ENCODE peak calls at places on chromosomes 12 and 14, in ten cellular contexts. One of them, this sample, is unnamed. For H3K27me3 and H3K36me3, the result is how much of the 10 kb centered on the place peaks cover.

GRCh38 chr14:88245321-88245720 is 77.7 kb downstream of the KCNK10 start:
- DNase-seq in A673: peak
- DNase-seq in neuronal stem cell: no peak
- DNase-seq in heart right ventricle: no peak
- DNase-seq in WERI-Rb-1: no peak
- DNase-seq in fibroblast of lung: no peak
- DNase-seq in BE2C: peak
- DNase-seq in esophagus squamous epithelium: no peak
- DNase-seq in K562: no peak
- DNase-seq in mesenchymal stem cell: no peak
- DNase-seq in this sample: peak

GRCh38 chr12:27064397-27065342 is 17.7 kb downstream of the C12orf71 start:
- DNase-seq in neuronal stem cell: no peak
- DNase-seq in A673: no peak
- DNase-seq in fibroblast of lung: no peak
- DNase-seq in mesenchymal stem cell: no peak
- DNase-seq in BE2C: no peak
- DNase-seq in K562: no peak
- DNase-seq in WERI-Rb-1: peak
- DNase-seq in heart right ventricle: no peak
- DNase-seq in esophagus squamous epithelium: no peak
- DNase-seq in this sample: no peak

GRCh38 chr14:81859071-81859470 is 325.4 kb upstream of the SEL1L start:
- DNase-seq in fibroblast of lung: no peak
- DNase-seq in K562: no peak
- DNase-seq in A673: no peak
- DNase-seq in mesenchymal stem cell: no peak
- DNase-seq in WERI-Rb-1: no peak
- DNase-seq in esophagus squamous epithelium: no peak
- DNase-seq in BE2C: no peak
- DNase-seq in neuronal stem cell: no peak
- DNase-seq in heart right ventricle: no peak
- DNase-seq in this sample: no peak

GRCh38 chr12:52006726-52007157 is at the start of gene TAMALIN:
- DNase-seq in esophagus squamous epithelium: no peak
- DNase-seq in WERI-Rb-1: peak
- DNase-seq in neuronal stem cell: peak
- DNase-seq in BE2C: peak
- DNase-seq in heart right ventricle: peak
- DNase-seq in K562: peak
- DNase-seq in mesenchymal stem cell: peak
- DNase-seq in A673: peak
- DNase-seq in fibroblast of lung: peak
- DNase-seq in this sample: peak

GRCh38 chr12:117048585-117048904 is 50.7 kb downstream of the TESC start:
- DNase-seq in K562: no peak
- DNase-seq in fibroblast of lung: no peak
- DNase-seq in BE2C: no peak
- DNase-seq in mesenchymal stem cell: no peak
- DNase-seq in heart right ventricle: no peak
- DNase-seq in esophagus squamous epithelium: no peak
- DNase-seq in WERI-Rb-1: no peak
- DNase-seq in neuronal stem cell: no peak
- DNase-seq in A673: no peak
- DNase-seq in this sample: peak

GRCh38 chr12:64099430-64099829 is 122.7 kb downstream of the KICS2 start:
- DNase-seq in neuronal stem cell: no peak
- DNase-seq in fibroblast of lung: peak
- DNase-seq in K562: no peak
- DNase-seq in WERI-Rb-1: no peak
- DNase-seq in heart right ventricle: no peak
- DNase-seq in mesenchymal stem cell: peak
- DNase-seq in esophagus squamous epithelium: no peak
- DNase-seq in A673: no peak
- DNase-seq in BE2C: no peak
- DNase-seq in this sample: no peak

GRCh38 chr12:120109570-120110267 is 6.8 kb downstream of the RAB35 start:
- DNase-seq in esophagus squamous epithelium: no peak
- DNase-seq in K562: no peak
- DNase-seq in BE2C: no peak
- DNase-seq in mesenchymal stem cell: no peak
- DNase-seq in A673: no peak
- DNase-seq in fibroblast of lung: no peak
- DNase-seq in heart right ventricle: no peak
- DNase-seq in WERI-Rb-1: no peak
- DNase-seq in neuronal stem cell: no peak
- DNase-seq in this sample: no peak

GRCh38 chr14:77059276-77059934 is 30.9 kb upstream of the IRF2BPL start:
- DNase-seq in K562: peak
- DNase-seq in heart right ventricle: no peak
- DNase-seq in neuronal stem cell: no peak
- DNase-seq in fibroblast of lung: peak
- DNase-seq in WERI-Rb-1: no peak
- DNase-seq in A673: peak
- DNase-seq in mesenchymal stem cell: peak
- DNase-seq in BE2C: peak
- DNase-seq in esophagus squamous epithelium: no peak
- DNase-seq in this sample: peak

GRCh38 chr14:77245820-77246219 is 25.2 kb downstream of the NGB start:
- DNase-seq in A673: no peak
- DNase-seq in esophagus squamous epithelium: no peak
- DNase-seq in BE2C: no peak
- DNase-seq in heart right ventricle: no peak
- DNase-seq in fibroblast of lung: no peak
- DNase-seq in mesenchymal stem cell: no peak
- DNase-seq in WERI-Rb-1: no peak
- DNase-seq in neuronal stem cell: no peak
- DNase-seq in K562: no peak
- DNase-seq in this sample: peak

GRCh38 chr12:83823386-83824045 is 1089.1 kb downstream of the SLC6A15 start:
- DNase-seq in mesenchymal stem cell: peak
- DNase-seq in fibroblast of lung: peak
- DNase-seq in esophagus squamous epithelium: no peak
- DNase-seq in BE2C: peak
- DNase-seq in WERI-Rb-1: peak
- DNase-seq in K562: peak
- DNase-seq in neuronal stem cell: peak
- DNase-seq in A673: peak
- DNase-seq in heart right ventricle: peak
- DNase-seq in this sample: peak

GRCh38 chr14:51564986-51565604 is 86.6 kb upstream of the FRMD6 start:
- DNase-seq in neuronal stem cell: no peak
- DNase-seq in BE2C: no peak
- DNase-seq in esophagus squamous epithelium: no peak
- DNase-seq in fibroblast of lung: no peak
- DNase-seq in mesenchymal stem cell: no peak
- DNase-seq in K562: no peak
- DNase-seq in heart right ventricle: no peak
- DNase-seq in A673: no peak
- DNase-seq in WERI-Rb-1: no peak
- DNase-seq in this sample: no peak

GRCh38 chr12:92261692-92262091 is 116.0 kb upstream of the BTG1 start:
- DNase-seq in WERI-Rb-1: no peak
- DNase-seq in BE2C: no peak
- DNase-seq in mesenchymal stem cell: no peak
- DNase-seq in heart right ventricle: no peak
- DNase-seq in A673: no peak
- DNase-seq in K562: no peak
- DNase-seq in esophagus squamous epithelium: no peak
- DNase-seq in neuronal stem cell: no peak
- DNase-seq in fibroblast of lung: no peak
- DNase-seq in this sample: no peak

GRCh38 chr12:32877670-32878459 is 18.7 kb downstream of the PKP2 start:
- DNase-seq in BE2C: peak
- DNase-seq in A673: no peak
- DNase-seq in neuronal stem cell: no peak
- DNase-seq in mesenchymal stem cell: peak
- DNase-seq in K562: no peak
- DNase-seq in fibroblast of lung: no peak
- DNase-seq in esophagus squamous epithelium: no peak
- DNase-seq in heart right ventricle: peak
- DNase-seq in WERI-Rb-1: peak
- DNase-seq in this sample: no peak

GRCh38 chr12:57213763-57214397 is 2.7 kb upstream of the NXPH4 start:
- DNase-seq in BE2C: no peak
- DNase-seq in WERI-Rb-1: no peak
- DNase-seq in neuronal stem cell: no peak
- DNase-seq in K562: no peak
- DNase-seq in heart right ventricle: no peak
- DNase-seq in mesenchymal stem cell: no peak
- DNase-seq in esophagus squamous epithelium: no peak
- DNase-seq in fibroblast of lung: no peak
- DNase-seq in A673: no peak
- DNase-seq in this sample: no peak
- H3K27me3 ChIP-seq in BE2C: half or more
- H3K27me3 ChIP-seq in WERI-Rb-1: under half
- H3K27me3 ChIP-seq in neuronal stem cell: under half
- H3K27me3 ChIP-seq in K562: half or more
- H3K27me3 ChIP-seq in heart right ventricle: under half
- H3K27me3 ChIP-seq in mesenchymal stem cell: under half
- H3K27me3 ChIP-seq in esophagus squamous epithelium: under half
- H3K27me3 ChIP-seq in fibroblast of lung: under half
- H3K27me3 ChIP-seq in A673: under half
- H3K27me3 ChIP-seq in this sample: under half

DNA sequence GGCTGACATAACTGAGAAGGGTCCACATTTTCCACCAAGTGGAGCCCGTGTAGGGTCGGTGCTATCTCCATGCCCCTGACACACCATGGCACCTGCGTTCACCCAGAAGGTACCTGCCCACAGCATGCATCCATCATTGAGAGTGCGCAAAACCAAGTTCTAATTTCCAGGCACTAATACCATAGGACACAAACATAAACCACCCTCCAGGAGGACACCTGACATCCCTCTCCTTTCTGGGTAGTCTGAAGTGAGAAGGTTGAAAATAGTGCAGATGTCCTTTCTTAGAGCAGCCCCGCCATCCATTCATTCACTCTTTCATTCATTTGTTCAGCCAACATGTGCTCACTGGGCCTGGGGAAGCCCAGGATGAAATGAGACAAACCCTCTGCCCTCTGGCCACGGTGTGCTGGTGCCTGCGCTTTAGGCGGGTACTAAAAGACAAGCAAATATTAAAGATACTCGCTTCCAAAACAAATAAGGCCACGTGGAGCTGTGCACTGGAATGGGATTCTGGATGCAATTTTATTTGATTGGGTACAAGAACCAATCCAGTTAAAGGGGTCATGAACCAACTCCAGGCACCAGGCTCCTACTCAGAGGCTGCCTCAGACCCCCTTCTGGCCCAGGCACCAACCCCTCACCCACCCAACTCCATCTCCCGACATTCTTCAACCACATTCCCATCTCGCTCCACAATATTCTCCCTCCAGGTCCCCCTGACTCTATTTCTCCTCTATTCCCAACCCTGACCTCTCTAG is 1.2 kb downstream of the TTC7B start:
- DNase-seq in K562: no peak
- DNase-seq in fibroblast of lung: no peak
- DNase-seq in WERI-Rb-1: no peak
- DNase-seq in BE2C: no peak
- DNase-seq in esophagus squamous epithelium: no peak
- DNase-seq in A673: no peak
- DNase-seq in heart right ventricle: no peak
- DNase-seq in neuronal stem cell: no peak
- DNase-seq in mesenchymal stem cell: no peak
- DNase-seq in this sample: peak
- H3K4me3 ChIP-seq in K562: peak
- H3K4me3 ChIP-seq in fibroblast of lung: peak
- H3K4me3 ChIP-seq in WERI-Rb-1: peak
- H3K4me3 ChIP-seq in BE2C: peak
- H3K4me3 ChIP-seq in esophagus squamous epithelium: peak
- H3K4me3 ChIP-seq in A673: peak
- H3K4me3 ChIP-seq in heart right ventricle: peak
- H3K4me3 ChIP-seq in neuronal stem cell: peak
- H3K4me3 ChIP-seq in mesenchymal stem cell: peak
- H3K4me3 ChIP-seq in this sample: peak

GRCh38 chr12:132127041-132127440 is 17.1 kb downstream of the DDX51 start:
- DNase-seq in A673: no peak
- DNase-seq in heart right ventricle: no peak
- DNase-seq in BE2C: no peak
- DNase-seq in neuronal stem cell: no peak
- DNase-seq in K562: no peak
- DNase-seq in fibroblast of lung: no peak
- DNase-seq in mesenchymal stem cell: no peak
- DNase-seq in WERI-Rb-1: no peak
- DNase-seq in esophagus squamous epithelium: no peak
- DNase-seq in this sample: peak
- H3K36me3 ChIP-seq in A673: under half
- H3K36me3 ChIP-seq in heart right ventricle: under half
- H3K36me3 ChIP-seq in BE2C: under half
- H3K36me3 ChIP-seq in neuronal stem cell: under half
- H3K36me3 ChIP-seq in K562: half or more
- H3K36me3 ChIP-seq in fibroblast of lung: under half
- H3K36me3 ChIP-seq in mesenchymal stem cell: half or more
- H3K36me3 ChIP-seq in WERI-Rb-1: under half
- H3K36me3 ChIP-seq in esophagus squamous epithelium: half or more
- H3K36me3 ChIP-seq in this sample: under half

GRCh38 chr12:4867384-4867783 is 42.3 kb upstream of the KCNA1 start:
- DNase-seq in neuronal stem cell: no peak
- DNase-seq in mesenchymal stem cell: no peak
- DNase-seq in esophagus squamous epithelium: no peak
- DNase-seq in WERI-Rb-1: no peak
- DNase-seq in heart right ventricle: no peak
- DNase-seq in BE2C: no peak
- DNase-seq in fibroblast of lung: no peak
- DNase-seq in K562: no peak
- DNase-seq in A673: no peak
- DNase-seq in this sample: peak

GRCh38 chr12:4862809-4863208 is 46.9 kb upstream of the KCNA1 start:
- DNase-seq in mesenchymal stem cell: no peak
- DNase-seq in K562: no peak
- DNase-seq in WERI-Rb-1: no peak
- DNase-seq in fibroblast of lung: no peak
- DNase-seq in A673: no peak
- DNase-seq in heart right ventricle: no peak
- DNase-seq in esophagus squamous epithelium: no peak
- DNase-seq in BE2C: no peak
- DNase-seq in neuronal stem cell: no peak
- DNase-seq in this sample: no peak

GRCh38 chr12:4866288-4866687 is 43.4 kb upstream of the KCNA1 start:
- DNase-seq in A673: no peak
- DNase-seq in esophagus squamous epithelium: no peak
- DNase-seq in mesenchymal stem cell: no peak
- DNase-seq in K562: no peak
- DNase-seq in heart right ventricle: no peak
- DNase-seq in WERI-Rb-1: no peak
- DNase-seq in neuronal stem cell: no peak
- DNase-seq in fibroblast of lung: no peak
- DNase-seq in BE2C: no peak
- DNase-seq in this sample: no peak

GRCh38 chr12:4865246-4865645 is 44.5 kb upstream of the KCNA1 start:
- DNase-seq in BE2C: no peak
- DNase-seq in heart right ventricle: no peak
- DNase-seq in esophagus squamous epithelium: no peak
- DNase-seq in fibroblast of lung: no peak
- DNase-seq in A673: no peak
- DNase-seq in neuronal stem cell: no peak
- DNase-seq in WERI-Rb-1: no peak
- DNase-seq in K562: no peak
- DNase-seq in mesenchymal stem cell: no peak
- DNase-seq in this sample: no peak

GRCh38 chr12:4864575-4864974 is 45.1 kb upstream of the KCNA1 start:
- DNase-seq in WERI-Rb-1: no peak
- DNase-seq in esophagus squamous epithelium: no peak
- DNase-seq in neuronal stem cell: no peak
- DNase-seq in mesenchymal stem cell: no peak
- DNase-seq in BE2C: no peak
- DNase-seq in K562: no peak
- DNase-seq in fibroblast of lung: no peak
- DNase-seq in A673: no peak
- DNase-seq in heart right ventricle: no peak
- DNase-seq in this sample: no peak
- H3K27me3 ChIP-seq in WERI-Rb-1: under half
- H3K27me3 ChIP-seq in esophagus squamous epithelium: under half
- H3K27me3 ChIP-seq in neuronal stem cell: half or more
- H3K27me3 ChIP-seq in mesenchymal stem cell: half or more
- H3K27me3 ChIP-seq in BE2C: under half
- H3K27me3 ChIP-seq in K562: under half
- H3K27me3 ChIP-seq in fibroblast of lung: under half
- H3K27me3 ChIP-seq in A673: half or more
- H3K27me3 ChIP-seq in heart right ventricle: under half
- H3K27me3 ChIP-seq in this sample: under half